ENCODE peak calls at places on chromosome 1, in five cellular contexts. U is mammary epithelial cell, A is amniotic epithelial cell, Y is DMS153, G is AG08396. P is an unnamed sample.

GRCh38 chr1:55095095-55095494 is 55.7 kb downstream of the PCSK9 start:
- DNase-seq in U (no peak), A (no peak), Y (no peak), G (no peak), P (no peak)

GRCh38 chr1:239025997-239026694 is 360.2 kb upstream of the CHRM3 start:
- DNase-seq in U (no peak), A (no peak), Y (no peak), G (no peak), P (no peak)

GRCh38 chr1:15764269-15764764 is 5.7 kb downstream of the FBLIM1 start:
- DNase-seq in U (peak), A (no peak), Y (no peak), G (no peak), P (peak)

GRCh38 chr1:245261786-245262185 is 107.0 kb downstream of the KIF26B start:
- DNase-seq in U (no peak), A (no peak), Y (no peak), G (no peak), P (no peak)

GRCh38 chr1:153928776-153929432 is 6.1 kb upstream of the GATAD2B start:
- DNase-seq in U (no peak), A (no peak), Y (no peak), G (peak), P (no peak)

GRCh38 chr1:27318137-27318536 is 3.8 kb upstream of the TMEM222 start:
- DNase-seq in U (no peak), A (no peak), Y (no peak), G (no peak), P (no peak)

GRCh38 chr1:2944705-2945104 is 76.6 kb upstream of the ACTRT2 start:
- DNase-seq in U (no peak), A (no peak), Y (no peak), G (no peak), P (no peak)

GRCh38 chr1:20123696-20124450 is 4.5 kb upstream of the PLA2G2D start:
- DNase-seq in U (peak), A (peak), Y (no peak), G (no peak), P (no peak)

P was measured in RWPE1.